ENCODE peak calls at places on chromosomes 2 and 18, in six cellular contexts. F, I, P, Z, R and B are unnamed samples. For H3K4me1, the result is how much of the 10 kb centered on the place peaks cover.

GRCh38 chr2:53575606-53576360 is 191.8 kb upstream of the CHAC2 start:
- DNase-seq in F (no peak), I (no peak), P (peak), Z (peak), R (no peak), B (no peak)

GRCh38 chr2:86135653-86136052 is 29.6 kb downstream of the PTCD3 start:
- DNase-seq in F (no peak), I (no peak), P (no peak), Z (no peak), R (no peak), B (no peak)

GRCh38 chr2:189327879-189328351 is 113.4 kb upstream of the WDR75 start:
- DNase-seq in F (no peak), I (no peak), P (peak), Z (no peak), R (no peak), B (no peak)

GRCh38 chr2:204571041-204571440 is 25.8 kb downstream of the PARD3B start:
- DNase-seq in F (no peak), I (no peak), P (no peak), Z (no peak), R (no peak), B (no peak)

GRCh38 chr2:129366263-129366662 is 613.2 kb upstream of the RAB6C start:
- DNase-seq in F (no peak), I (no peak), P (no peak), Z (no peak), R (no peak), B (no peak)

GRCh38 chr18:42001801-42002200 is 46.8 kb downstream of the PIK3C3 start:
- DNase-seq in F (no peak), I (no peak), P (no peak), Z (no peak), R (no peak), B (no peak)

GRCh38 chr2:23351388-23352141 is 33.4 kb upstream of the KLHL29 start:
- DNase-seq in F (peak), I (peak), P (peak), Z (peak), R (peak), B (peak)

GRCh38 chr18:79047556-79048244 is 21.5 kb upstream of the ATP9B start:
- DNase-seq in F (no peak), I (no peak), P (no peak), Z (no peak), R (no peak), B (no peak)

GRCh38 chr2:70214958-70215357 is 24.1 kb upstream of the C2orf42 start:
- DNase-seq in F (no peak), I (no peak), P (peak), Z (no peak), R (no peak), B (no peak)

GRCh38 chr18:3923750-3924149 is 473.8 kb downstream of the TGIF1 start:
- DNase-seq in F (no peak), I (no peak), P (peak), Z (peak), R (no peak), B (no peak)

GRCh38 chr18:34709104-34709503 is 994 bp upstream of the DTNA start:
- DNase-seq in F (no peak), I (no peak), P (peak), Z (peak), R (no peak), B (no peak)

GRCh38 chr2:24021122-24021998 is 11.5 kb downstream of the MFSD2B start:
- DNase-seq in F (peak), I (no peak), P (no peak), Z (no peak), R (peak), B (peak)

GRCh38 chr18:59606193-59607175 is 90.7 kb downstream of the CCBE1 start:
- DNase-seq in F (no peak), I (no peak), P (peak), Z (peak), R (peak), B (no peak)

GRCh38 chr2:39593439-39594393 is 72.0 kb upstream of the TMEM178A start:
- DNase-seq in F (peak), I (peak), P (peak), Z (peak), R (peak), B (peak)

GRCh38 chr2:43459455-43459854 is 136.4 kb downstream of the THADA start:
- DNase-seq in F (no peak), I (no peak), P (peak), Z (peak), R (no peak), B (no peak)
- H3K4me1 ChIP-seq in F (under half), I (under half), P (under half), Z (under half), R (under half), B (under half)

GRCh38 chr2:64698068-64698645 is 44.4 kb upstream of the SERTAD2 start:
- DNase-seq in F (no peak), I (no peak), P (no peak), Z (no peak), R (no peak), B (no peak)

GRCh38 chr2:64696631-64697030 is 42.9 kb upstream of the SERTAD2 start:
- DNase-seq in F (no peak), I (no peak), P (no peak), Z (no peak), R (peak), B (no peak)

GRCh38 chr2:64698668-64699444 is 45.1 kb upstream of the SERTAD2 start:
- DNase-seq in F (no peak), I (no peak), P (peak), Z (peak), R (no peak), B (no peak)

GRCh38 chr2:64695656-64696310 is 42.1 kb upstream of the SERTAD2 start:
- DNase-seq in F (no peak), I (no peak), P (peak), Z (no peak), R (peak), B (no peak)

DNA sequence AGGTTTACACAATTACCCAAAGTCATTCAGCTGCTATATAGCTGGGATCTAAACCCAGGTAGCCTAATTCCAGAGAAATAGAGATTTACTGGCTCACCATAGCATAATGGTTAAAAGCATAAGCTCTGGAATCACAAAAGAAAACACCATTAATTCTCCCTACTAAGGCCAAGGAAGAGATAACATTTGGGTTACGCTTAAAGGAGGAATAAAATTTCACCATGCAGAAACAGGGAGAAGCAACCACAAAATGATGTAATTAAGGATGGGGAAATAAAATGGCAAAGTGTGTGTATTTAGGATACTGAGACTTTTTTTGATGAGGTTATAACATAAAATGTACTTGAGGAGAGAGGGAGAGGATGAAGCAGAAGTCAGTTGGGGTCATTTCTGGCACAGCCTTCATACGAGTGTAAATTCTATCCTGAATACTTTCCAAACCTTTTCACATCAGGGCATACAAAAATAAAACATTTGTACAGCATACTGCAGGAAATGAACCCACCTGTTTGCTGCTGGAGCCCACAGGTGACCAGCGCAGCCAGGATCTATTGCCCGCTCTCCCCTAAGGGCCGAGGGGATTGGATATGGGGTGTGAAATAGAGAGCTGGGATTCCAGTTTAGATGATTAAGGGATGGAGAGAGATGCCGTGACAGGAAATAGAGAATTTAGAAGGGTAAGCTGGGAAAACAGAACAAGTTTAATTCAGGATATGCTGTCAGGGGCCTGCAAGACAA is 43.7 kb upstream of the SERTAD2 start:
- DNase-seq in F (no peak), I (no peak), P (peak), Z (peak), R (no peak), B (no peak)
- H3K23ac ChIP-seq in F (no peak), I (no peak), P (no peak), Z (no peak), R (no peak), B (no peak)

GRCh38 chr2:237674731-237675276 is 47.4 kb downstream of the LRRFIP1 start:
- DNase-seq in F (no peak), I (no peak), P (peak), Z (peak), R (peak), B (peak)
- H4K8ac ChIP-seq in F (peak), I (no peak), P (peak), Z (peak), R (no peak), B (no peak)

GRCh38 chr2:109702250-109702985 is 88.3 kb downstream of the SOWAHC start:
- DNase-seq in F (no peak), I (no peak), P (peak), Z (peak), R (no peak), B (no peak)

GRCh38 chr2:109703076-109703475 is 88.9 kb downstream of the SOWAHC start:
- DNase-seq in F (no peak), I (no peak), P (no peak), Z (peak), R (no peak), B (no peak)

GRCh38 chr2:109700680-109701274 is 86.6 kb downstream of the SOWAHC start:
- DNase-seq in F (no peak), I (no peak), P (no peak), Z (no peak), R (peak), B (no peak)

GRCh38 chr2:109699646-109700045 is 85.5 kb downstream of the SOWAHC start:
- DNase-seq in F (no peak), I (no peak), P (no peak), Z (peak), R (peak), B (no peak)

DNA sequence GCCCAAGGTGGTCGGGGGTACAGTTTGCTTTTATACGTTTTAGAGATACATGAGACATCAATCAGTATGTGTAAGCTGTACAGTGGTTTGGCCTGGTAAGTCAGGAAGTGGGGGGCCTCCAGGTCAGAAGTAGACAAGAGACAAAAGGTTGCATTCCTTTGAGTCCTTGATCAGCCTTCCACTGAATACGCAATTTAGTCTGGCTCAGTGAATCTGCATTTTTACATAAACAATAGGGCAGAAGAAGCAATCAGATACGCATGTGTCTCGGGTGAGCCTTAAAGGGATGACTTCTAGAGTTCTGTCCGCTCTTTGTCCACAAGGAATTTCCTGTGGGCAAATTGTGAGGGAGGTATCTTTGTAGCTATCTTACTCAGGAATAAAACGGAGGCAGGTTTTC is 87.2 kb downstream of the SOWAHC start:
- DNase-seq in F (no peak), I (no peak), P (no peak), Z (peak), R (peak), B (no peak)
- H3K4me1 ChIP-seq in F (under half), I (under half), P (under half), Z (under half), R (under half), B (under half)